ENCODE peak calls at places on chromosome 11, in seven cellular contexts. M, T, G, D, C, Z and I are unnamed samples.

GRCh38 chr11:33379931-33380330 is 122.8 kb downstream of the HIPK3 start:
- DNase-seq in G (no peak), M (no peak), D (no peak), C (no peak), T (no peak), Z (no peak), I (no peak)

GRCh38 chr11:35852056-35852455 is 91.8 kb upstream of the LDLRAD3 start:
- DNase-seq in T (no peak), M (no peak), Z (no peak), D (no peak), G (no peak), C (no peak), I (no peak)

GRCh38 chr11:62443390-62444201 is 24.8 kb downstream of the SCGB1A1 start:
- DNase-seq in D (no peak), M (peak; percentile 68), Z (no peak), G (no peak), C (no peak), T (no peak), I (no peak)

GRCh38 chr11:6377902-6378694 is 12.2 kb upstream of the SMPD1 start:
- DNase-seq in Z (no peak), T (no peak), M (no peak), G (no peak), D (no peak), C (no peak), I (no peak)

GRCh38 chr11:127943152-127943551 is 644.2 kb downstream of the ETS1 start:
- DNase-seq in D (no peak), G (no peak), M (no peak), C (no peak), T (no peak), Z (no peak), I (no peak)

GRCh38 chr11:40274017-40274416 is 1185.4 kb downstream of the LRRC4C start:
- DNase-seq in Z (no peak), M (no peak), D (no peak), C (no peak), G (no peak), T (no peak), I (no peak)

GRCh38 chr11:131077340-131077739 is 161.1 kb upstream of the SNX19 start:
- DNase-seq in T (no peak), G (no peak), Z (no peak), D (no peak), M (no peak), C (no peak), I (no peak)

GRCh38 chr11:62554377-62554776 is 7.8 kb upstream of the AHNAK start:
- DNase-seq in T (no peak), D (no peak), C (no peak), M (no peak), Z (no peak), G (no peak), I (no peak)

GRCh38 chr11:133041928-133042890 is 490.1 kb downstream of the OPCML start:
- DNase-seq in G (no peak), C (no peak), D (no peak), M (no peak), Z (no peak), T (no peak), I (no peak)

GRCh38 chr11:94672636-94673035 is 95.5 kb upstream of the AMOTL1 start:
- DNase-seq in C (no peak), G (no peak), D (no peak), M (no peak), T (no peak), Z (no peak), I (no peak)

GRCh38 chr11:74646215-74646614 is 53.8 kb downstream of the POLD3 start:
- DNase-seq in T (no peak), M (no peak), G (no peak), Z (no peak), C (no peak), D (no peak), I (no peak)

GRCh38 chr11:131880279-131880678 is 509.9 kb downstream of the NTM start:
- DNase-seq in G (no peak), C (no peak), Z (no peak), T (no peak), D (no peak), M (no peak), I (no peak)

GRCh38 chr11:78000193-78000592 is 5.7 kb upstream of the INTS4 start:
- DNase-seq in M (peak; percentile 21), G (peak; percentile 56), T (peak; percentile 39), Z (peak; percentile 32), C (peak; percentile 36), D (no peak), I (no peak)

GRCh38 chr11:6353367-6353987 is 33.2 kb upstream of the CAVIN3 start:
- DNase-seq in G (peak; percentile 78), T (peak; percentile 55), M (no peak), C (peak; percentile 30), Z (peak; percentile 56), D (peak; percentile 72), I (peak; percentile 82)

GRCh38 chr11:69044111-69045013 is 4.4 kb upstream of the TPCN2 start:
- DNase-seq in D (peak; percentile 80), G (peak; percentile 83), T (no peak), M (peak; percentile 84), C (no peak), Z (peak; percentile 33), I (peak; percentile 82)

GRCh38 chr11:96748639-96749370 is 359.0 kb downstream of the JRKL start:
- DNase-seq in Z (no peak), G (no peak), C (peak; percentile 49), M (no peak), T (no peak), D (no peak), I (no peak)

GRCh38 chr11:116865696-116866095 is 28.3 kb upstream of the APOA1 start:
- DNase-seq in Z (no peak), C (peak; percentile 41), D (no peak), M (peak; percentile 90), G (no peak), T (no peak), I (no peak)

GRCh38 chr11:73521621-73522020 is 76.3 kb downstream of the FAM168A start:
- DNase-seq in Z (no peak), G (no peak), D (no peak), M (peak; percentile 28), C (no peak), T (no peak), I (no peak)

GRCh38 chr11:58395581-58395980 is 11.1 kb downstream of the OR5B3 start:
- DNase-seq in Z (no peak), T (no peak), G (no peak), C (no peak), M (no peak), D (no peak), I (no peak)

GRCh38 chr11:33735166-33735425 is 1.1 kb downstream of the CD59 start:
- DNase-seq in Z (no peak), M (no peak), G (no peak), C (no peak), T (no peak), D (no peak), I (no peak)

GRCh38 chr11:127106142-127106541 is 105.6 kb upstream of the KIRREL3 start:
- DNase-seq in M (peak; percentile 6), C (no peak), D (peak; percentile 44), Z (no peak), G (peak; percentile 64), T (no peak), I (peak; percentile 64)